ENCODE peak calls at places on chromosome 12, in nine cellular contexts. One of them, this sample, is unnamed.

GRCh38 chr12:92538970-92539749 is 163.6 kb upstream of the PLEKHG7 start:
- DNase-seq in kidney: no peak
- DNase-seq in AG09309: peak; percentile 54
- DNase-seq in AG04450: peak; percentile 37
- DNase-seq in retinal pigment epithelial cell: no peak
- DNase-seq in heart left ventricle: no peak
- DNase-seq in astrocyte of the spinal cord: peak; percentile 76
- DNase-seq in endothelial cell of umbilical vein: peak; percentile 95
- DNase-seq in esophagus squamous epithelium: no peak
- DNase-seq in this sample: peak; percentile 8

GRCh38 chr12:113119980-113120669 is 15.4 kb downstream of the RASAL1 start:
- DNase-seq in retinal pigment epithelial cell: no peak
- DNase-seq in astrocyte of the spinal cord: no peak
- DNase-seq in AG09309: no peak
- DNase-seq in esophagus squamous epithelium: no peak
- DNase-seq in kidney: no peak
- DNase-seq in AG04450: no peak
- DNase-seq in endothelial cell of umbilical vein: no peak
- DNase-seq in heart left ventricle: no peak
- DNase-seq in this sample: no peak

GRCh38 chr12:8658361-8658760 is 4.3 kb downstream of the MFAP5 start:
- DNase-seq in retinal pigment epithelial cell: no peak
- DNase-seq in astrocyte of the spinal cord: peak; percentile 80
- DNase-seq in endothelial cell of umbilical vein: no peak
- DNase-seq in heart left ventricle: no peak
- DNase-seq in kidney: no peak
- DNase-seq in esophagus squamous epithelium: no peak
- DNase-seq in AG09309: peak; percentile 79
- DNase-seq in AG04450: no peak
- DNase-seq in this sample: peak; percentile 94

GRCh38 chr12:75783093-75783877 is 248.3 kb downstream of the PHLDA1 start:
- DNase-seq in heart left ventricle: no peak
- DNase-seq in astrocyte of the spinal cord: peak; percentile 59
- DNase-seq in AG09309: no peak
- DNase-seq in endothelial cell of umbilical vein: no peak
- DNase-seq in retinal pigment epithelial cell: no peak
- DNase-seq in esophagus squamous epithelium: no peak
- DNase-seq in AG04450: no peak
- DNase-seq in kidney: no peak
- DNase-seq in this sample: no peak

GRCh38 chr12:116609715-116610114 is 50.5 kb downstream of the MAP1LC3B2 start:
- DNase-seq in retinal pigment epithelial cell: no peak
- DNase-seq in heart left ventricle: no peak
- DNase-seq in astrocyte of the spinal cord: no peak
- DNase-seq in AG09309: no peak
- DNase-seq in kidney: no peak
- DNase-seq in esophagus squamous epithelium: no peak
- DNase-seq in AG04450: no peak
- DNase-seq in endothelial cell of umbilical vein: no peak
- DNase-seq in this sample: no peak

GRCh38 chr12:6188954-6189353 is 11.2 kb upstream of the CD9 start:
- DNase-seq in retinal pigment epithelial cell: no peak
- DNase-seq in kidney: no peak
- DNase-seq in AG04450: no peak
- DNase-seq in endothelial cell of umbilical vein: no peak
- DNase-seq in astrocyte of the spinal cord: no peak
- DNase-seq in heart left ventricle: no peak
- DNase-seq in AG09309: no peak
- DNase-seq in esophagus squamous epithelium: no peak
- DNase-seq in this sample: no peak

GRCh38 chr12:26003065-26003464 is 44.6 kb downstream of the RASSF8 start:
- DNase-seq in endothelial cell of umbilical vein: no peak
- DNase-seq in heart left ventricle: no peak
- DNase-seq in esophagus squamous epithelium: no peak
- DNase-seq in AG04450: no peak
- DNase-seq in kidney: no peak
- DNase-seq in retinal pigment epithelial cell: no peak
- DNase-seq in AG09309: no peak
- DNase-seq in astrocyte of the spinal cord: no peak
- DNase-seq in this sample: no peak

GRCh38 chr12:68579254-68579653 is 31.4 kb upstream of the RAP1B start:
- DNase-seq in esophagus squamous epithelium: no peak
- DNase-seq in AG09309: no peak
- DNase-seq in kidney: no peak
- DNase-seq in retinal pigment epithelial cell: no peak
- DNase-seq in endothelial cell of umbilical vein: no peak
- DNase-seq in AG04450: no peak
- DNase-seq in astrocyte of the spinal cord: no peak
- DNase-seq in heart left ventricle: no peak
- DNase-seq in this sample: no peak

GRCh38 chr12:42985506-42985905 is 396.0 kb upstream of the PRICKLE1 start:
- DNase-seq in AG09309: no peak
- DNase-seq in endothelial cell of umbilical vein: no peak
- DNase-seq in kidney: no peak
- DNase-seq in retinal pigment epithelial cell: no peak
- DNase-seq in AG04450: peak; percentile 10
- DNase-seq in astrocyte of the spinal cord: no peak
- DNase-seq in esophagus squamous epithelium: no peak
- DNase-seq in heart left ventricle: no peak
- DNase-seq in this sample: no peak

GRCh38 chr12:110249105-110249504 is 31.9 kb upstream of the ATP2A2 start:
- DNase-seq in kidney: no peak
- DNase-seq in retinal pigment epithelial cell: no peak
- DNase-seq in AG09309: no peak
- DNase-seq in endothelial cell of umbilical vein: peak; percentile 30
- DNase-seq in astrocyte of the spinal cord: peak; percentile 20
- DNase-seq in AG04450: peak; percentile 64
- DNase-seq in esophagus squamous epithelium: no peak
- DNase-seq in heart left ventricle: no peak
- DNase-seq in this sample: no peak

GRCh38 chr12:2479866-2480510 is 314.8 kb upstream of the FKBP4 start:
- DNase-seq in astrocyte of the spinal cord: no peak
- DNase-seq in retinal pigment epithelial cell: no peak
- DNase-seq in esophagus squamous epithelium: no peak
- DNase-seq in kidney: no peak
- DNase-seq in endothelial cell of umbilical vein: peak; percentile 42
- DNase-seq in AG09309: no peak
- DNase-seq in heart left ventricle: no peak
- DNase-seq in AG04450: no peak
- DNase-seq in this sample: no peak

DNA sequence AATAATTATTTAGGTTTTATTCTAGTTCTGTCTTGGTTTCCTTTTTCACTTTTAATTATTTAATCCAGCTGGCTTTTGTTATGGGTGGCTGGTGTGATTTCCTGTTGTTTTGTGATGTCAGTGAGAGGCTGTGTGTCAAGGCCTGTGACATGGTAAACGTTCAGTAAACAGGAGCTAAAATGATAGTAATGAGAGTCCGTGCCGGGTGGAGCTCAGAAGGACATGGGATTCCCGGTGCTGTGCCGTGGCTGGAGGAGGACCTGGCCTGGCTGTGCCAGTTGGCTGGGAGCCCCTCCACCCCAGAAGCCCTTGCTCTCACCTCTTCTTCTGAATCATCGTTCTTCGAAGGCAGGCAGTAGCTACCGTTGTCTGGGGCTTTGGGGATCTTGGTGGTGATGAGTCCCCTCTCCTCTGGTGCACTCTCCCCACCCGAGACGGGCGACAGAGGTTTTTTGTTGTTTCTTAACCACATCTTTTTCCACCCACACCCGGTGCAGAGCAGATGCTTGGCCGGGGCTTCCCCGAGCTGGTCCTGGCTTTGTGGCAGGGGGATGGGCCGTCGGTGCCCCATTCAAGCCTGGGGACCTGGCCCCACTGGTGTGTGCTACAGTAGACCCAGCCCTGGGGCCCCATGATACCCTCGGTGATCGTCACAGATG is 29.1 kb downstream of the SH2B3 start:
- DNase-seq in kidney: peak; percentile 87
- DNase-seq in AG09309: no peak
- DNase-seq in heart left ventricle: peak; percentile 82
- DNase-seq in astrocyte of the spinal cord: peak; percentile 60
- DNase-seq in esophagus squamous epithelium: no peak
- DNase-seq in retinal pigment epithelial cell: no peak
- DNase-seq in endothelial cell of umbilical vein: peak; percentile 83
- DNase-seq in AG04450: no peak
- DNase-seq in this sample: no peak
- H3K4me3 ChIP-seq in kidney: no peak overlapping the region
- H3K4me3 ChIP-seq in AG09309: no peak overlapping the region
- H3K4me3 ChIP-seq in heart left ventricle: peak overlapping the region; percentile 10
- H3K4me3 ChIP-seq in astrocyte of the spinal cord: no peak overlapping the region
- H3K4me3 ChIP-seq in esophagus squamous epithelium: no peak overlapping the region
- H3K4me3 ChIP-seq in retinal pigment epithelial cell: no peak overlapping the region
- H3K4me3 ChIP-seq in endothelial cell of umbilical vein: no peak overlapping the region
- H3K4me3 ChIP-seq in AG04450: peak overlapping the region; percentile 10
- H3K4me3 ChIP-seq in this sample: no peak overlapping the region

GRCh38 chr12:107929436-107929835 is 154.9 kb downstream of the ASCL4 start:
- DNase-seq in retinal pigment epithelial cell: no peak
- DNase-seq in esophagus squamous epithelium: no peak
- DNase-seq in AG09309: peak; percentile 14
- DNase-seq in endothelial cell of umbilical vein: no peak
- DNase-seq in astrocyte of the spinal cord: peak; percentile 2
- DNase-seq in AG04450: no peak
- DNase-seq in kidney: no peak
- DNase-seq in heart left ventricle: no peak
- DNase-seq in this sample: peak; percentile 5
- TF ChIP-seq CTCF in retinal pigment epithelial cell: no peak
- TF ChIP-seq CTCF in esophagus squamous epithelium: no peak
- TF ChIP-seq CTCF in AG09309: peak; percentile 45
- TF ChIP-seq CTCF in endothelial cell of umbilical vein: no peak
- TF ChIP-seq CTCF in astrocyte of the spinal cord: peak; percentile 21
- TF ChIP-seq CTCF in AG04450: peak; percentile 26
- TF ChIP-seq CTCF in kidney: peak; percentile 15
- TF ChIP-seq CTCF in heart left ventricle: no peak
- TF ChIP-seq CTCF in this sample: peak; percentile 28

GRCh38 chr12:51323317-51323960 is 535 bp downstream of the BIN2 start:
- DNase-seq in esophagus squamous epithelium: no peak
- DNase-seq in AG09309: no peak
- DNase-seq in retinal pigment epithelial cell: no peak
- DNase-seq in astrocyte of the spinal cord: no peak
- DNase-seq in kidney: no peak
- DNase-seq in AG04450: no peak
- DNase-seq in endothelial cell of umbilical vein: no peak
- DNase-seq in heart left ventricle: no peak
- DNase-seq in this sample: no peak

GRCh38 chr12:51322452-51322851 is 1.5 kb downstream of the BIN2 start:
- DNase-seq in AG04450: no peak
- DNase-seq in AG09309: no peak
- DNase-seq in heart left ventricle: no peak
- DNase-seq in esophagus squamous epithelium: no peak
- DNase-seq in astrocyte of the spinal cord: no peak
- DNase-seq in kidney: no peak
- DNase-seq in endothelial cell of umbilical vein: no peak
- DNase-seq in retinal pigment epithelial cell: no peak
- DNase-seq in this sample: no peak

GRCh38 chr12:51320695-51321320 is 3.2 kb downstream of the BIN2 start:
- DNase-seq in kidney: no peak
- DNase-seq in esophagus squamous epithelium: no peak
- DNase-seq in endothelial cell of umbilical vein: no peak
- DNase-seq in AG04450: no peak
- DNase-seq in astrocyte of the spinal cord: no peak
- DNase-seq in heart left ventricle: no peak
- DNase-seq in AG09309: peak; percentile 21
- DNase-seq in retinal pigment epithelial cell: no peak
- DNase-seq in this sample: no peak

GRCh38 chr12:51320311-51320694 is 3.7 kb downstream of the BIN2 start:
- DNase-seq in endothelial cell of umbilical vein: no peak
- DNase-seq in AG04450: no peak
- DNase-seq in astrocyte of the spinal cord: no peak
- DNase-seq in esophagus squamous epithelium: no peak
- DNase-seq in AG09309: no peak
- DNase-seq in kidney: no peak
- DNase-seq in heart left ventricle: no peak
- DNase-seq in retinal pigment epithelial cell: no peak
- DNase-seq in this sample: no peak

GRCh38 chr12:51321882-51322281 is 2.1 kb downstream of the BIN2 start:
- DNase-seq in retinal pigment epithelial cell: no peak
- DNase-seq in heart left ventricle: no peak
- DNase-seq in AG09309: no peak
- DNase-seq in astrocyte of the spinal cord: no peak
- DNase-seq in esophagus squamous epithelium: no peak
- DNase-seq in endothelial cell of umbilical vein: no peak
- DNase-seq in AG04450: no peak
- DNase-seq in kidney: no peak
- DNase-seq in this sample: no peak
- H3K4me3 ChIP-seq in retinal pigment epithelial cell: no peak overlapping the region
- H3K4me3 ChIP-seq in heart left ventricle: no peak overlapping the region
- H3K4me3 ChIP-seq in AG09309: no peak overlapping the region
- H3K4me3 ChIP-seq in astrocyte of the spinal cord: no peak overlapping the region
- H3K4me3 ChIP-seq in esophagus squamous epithelium: no peak overlapping the region
- H3K4me3 ChIP-seq in endothelial cell of umbilical vein: no peak overlapping the region
- H3K4me3 ChIP-seq in AG04450: no peak overlapping the region
- H3K4me3 ChIP-seq in kidney: no peak overlapping the region
- H3K4me3 ChIP-seq in this sample: no peak overlapping the region

GRCh38 chr12:12356467-12356885 is 402 bp upstream of the BORCS5 start:
- DNase-seq in esophagus squamous epithelium: no peak
- DNase-seq in heart left ventricle: no peak
- DNase-seq in kidney: no peak
- DNase-seq in AG09309: no peak
- DNase-seq in endothelial cell of umbilical vein: no peak
- DNase-seq in AG04450: no peak
- DNase-seq in retinal pigment epithelial cell: no peak
- DNase-seq in astrocyte of the spinal cord: no peak
- DNase-seq in this sample: no peak

GRCh38 chr12:12353807-12354206 is 3.1 kb upstream of the BORCS5 start:
- DNase-seq in esophagus squamous epithelium: no peak
- DNase-seq in AG04450: no peak
- DNase-seq in astrocyte of the spinal cord: no peak
- DNase-seq in AG09309: no peak
- DNase-seq in heart left ventricle: no peak
- DNase-seq in kidney: no peak
- DNase-seq in endothelial cell of umbilical vein: no peak
- DNase-seq in retinal pigment epithelial cell: no peak
- DNase-seq in this sample: no peak

GRCh38 chr12:12350868-12351463 is 924 bp upstream of the MANSC1 start:
- DNase-seq in AG09309: no peak
- DNase-seq in esophagus squamous epithelium: no peak
- DNase-seq in heart left ventricle: no peak
- DNase-seq in AG04450: no peak
- DNase-seq in endothelial cell of umbilical vein: no peak
- DNase-seq in retinal pigment epithelial cell: peak; percentile 73
- DNase-seq in astrocyte of the spinal cord: no peak
- DNase-seq in kidney: no peak
- DNase-seq in this sample: no peak

GRCh38 chr12:12349711-12350665 is at the start of gene MANSC1:
- DNase-seq in astrocyte of the spinal cord: no peak
- DNase-seq in heart left ventricle: peak; percentile 88
- DNase-seq in kidney: peak; percentile 90
- DNase-seq in AG04450: no peak
- DNase-seq in endothelial cell of umbilical vein: peak; percentile 64
- DNase-seq in AG09309: no peak
- DNase-seq in retinal pigment epithelial cell: no peak
- DNase-seq in esophagus squamous epithelium: no peak
- DNase-seq in this sample: no peak

DNA sequence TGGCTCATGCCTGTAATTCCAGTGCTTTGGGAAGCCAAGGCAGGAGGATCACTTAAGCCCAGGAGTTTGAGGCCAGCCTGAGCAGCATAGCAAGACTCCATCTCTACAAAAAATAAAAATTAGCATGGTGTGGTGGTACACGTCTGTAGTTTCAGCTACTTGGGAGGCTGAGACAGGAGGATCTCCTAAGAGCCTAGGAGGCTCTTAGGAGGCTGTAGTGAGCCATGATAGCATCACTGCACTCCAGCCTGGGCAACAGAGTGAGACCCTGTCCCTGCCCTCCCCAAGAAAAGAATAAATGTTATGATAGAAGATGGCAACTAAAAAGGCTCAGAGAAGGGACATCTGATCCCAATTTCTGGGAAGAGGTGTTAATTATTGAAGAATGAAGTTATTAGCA is 3.2 kb upstream of the MANSC1 start:
- DNase-seq in AG04450: no peak
- DNase-seq in AG09309: no peak
- DNase-seq in retinal pigment epithelial cell: no peak
- DNase-seq in astrocyte of the spinal cord: no peak
- DNase-seq in kidney: no peak
- DNase-seq in esophagus squamous epithelium: no peak
- DNase-seq in heart left ventricle: no peak
- DNase-seq in endothelial cell of umbilical vein: no peak
- DNase-seq in this sample: no peak
- TF ChIP-seq CTCF in AG04450: no peak
- TF ChIP-seq CTCF in AG09309: no peak
- TF ChIP-seq CTCF in retinal pigment epithelial cell: no peak
- TF ChIP-seq CTCF in astrocyte of the spinal cord: no peak
- TF ChIP-seq CTCF in kidney: no peak
- TF ChIP-seq CTCF in esophagus squamous epithelium: no peak
- TF ChIP-seq CTCF in heart left ventricle: no peak
- TF ChIP-seq CTCF in endothelial cell of umbilical vein: no peak
- TF ChIP-seq CTCF in this sample: no peak

This sample was measured in astrocyte of the cerebellum.